ENCODE peak calls at places on chromosomes 1 and 21, in five cellular contexts. G is HepG2, A is K562, L is IMR-90, P is GM12878. J is an unnamed sample.

GRCh38 chr1:90924982-90925381 is 96.9 kb downstream of the ZNF644 start:
- DNase-seq in A (no peak), G (no peak), L (peak), P (no peak), J (no peak)

GRCh38 chr1:51101976-51102375 is at the start of gene C1orf185:
- DNase-seq in G (no peak), L (no peak), P (no peak), A (peak), J (no peak)

GRCh38 chr21:45749974-45750373 is 106.4 kb downstream of the PCBP3 start:
- DNase-seq in G (no peak), L (no peak), A (no peak), P (no peak), J (no peak)

GRCh38 chr21:44380876-44381275 is 27.5 kb downstream of the TRPM2 start:
- DNase-seq in L (no peak), P (no peak), A (no peak), G (no peak), J (no peak)

GRCh38 chr1:85992756-85993155 is 163.8 kb downstream of the COL24A1 start:
- DNase-seq in L (peak), A (no peak), P (no peak), G (no peak), J (no peak)

GRCh38 chr1:69824932-69825331 is 257.2 kb downstream of the LRRC7 start:
- DNase-seq in L (no peak), G (no peak), P (no peak), A (no peak), J (no peak)

GRCh38 chr1:229339520-229339919 is 3.3 kb downstream of the CCSAP start:
- DNase-seq in A (no peak), G (no peak), L (no peak), P (no peak), J (no peak)

GRCh38 chr1:240599830-240600229 is 12.1 kb downstream of the GREM2 start:
- DNase-seq in L (no peak), P (no peak), A (no peak), G (no peak), J (no peak)

GRCh38 chr1:109482796-109483638 is 688 bp upstream of the ATXN7L2 start:
- DNase-seq in A (peak), G (no peak), L (peak), P (no peak), J (peak)

GRCh38 chr1:55288245-55288644 is 73.1 kb upstream of the USP24 start:
- DNase-seq in P (peak), A (no peak), G (no peak), L (no peak), J (no peak)

GRCh38 chr1:60573726-60574409 is 500.3 kb upstream of the C1orf87 start:
- DNase-seq in L (no peak), P (no peak), A (no peak), G (peak), J (no peak)

GRCh38 chr21:18041012-18041411 is 203.6 kb upstream of the CHODL start:
- DNase-seq in G (peak), L (no peak), P (no peak), A (no peak), J (peak)

GRCh38 chr21:36698160-36699025 is 522 bp upstream of the SIM2 start:
- DNase-seq in P (no peak), G (no peak), L (peak), A (no peak), J (peak)

GRCh38 chr1:119737040-119737682 is 25.4 kb downstream of the PHGDH start:
- DNase-seq in A (peak), L (no peak), P (no peak), G (no peak), J (no peak)

GRCh38 chr1:147673401-147673800 is 3.1 kb upstream of the ACP6 start:
- DNase-seq in L (peak), P (no peak), G (no peak), A (no peak), J (no peak)

GRCh38 chr1:55421317-55421716 is 206.2 kb upstream of the USP24 start:
- DNase-seq in G (peak), P (no peak), L (peak), A (no peak), J (no peak)

GRCh38 chr1:179164494-179164893 is 65.0 kb downstream of the ABL2 start:
- DNase-seq in G (peak), A (no peak), L (peak), P (no peak), J (no peak)

GRCh38 chr1:162133566-162133965 is 64.1 kb downstream of the NOS1AP start:
- DNase-seq in G (no peak), A (no peak), P (no peak), L (no peak), J (no peak)

GRCh38 chr1:109668123-109668800 is 405 bp downstream of the GSTM2 start:
- DNase-seq in P (no peak), G (no peak), A (peak), L (peak), J (no peak)

GRCh38 chr21:45410865-45411809 is 6.2 kb downstream of the COL18A1 start:
- DNase-seq in P (no peak), L (no peak), A (peak), G (no peak), J (no peak)

GRCh38 chr1:163410073-163410522 is 88.3 kb downstream of the NUF2 start:
- DNase-seq in A (peak), G (peak), L (peak), P (no peak), J (peak)

DNA sequence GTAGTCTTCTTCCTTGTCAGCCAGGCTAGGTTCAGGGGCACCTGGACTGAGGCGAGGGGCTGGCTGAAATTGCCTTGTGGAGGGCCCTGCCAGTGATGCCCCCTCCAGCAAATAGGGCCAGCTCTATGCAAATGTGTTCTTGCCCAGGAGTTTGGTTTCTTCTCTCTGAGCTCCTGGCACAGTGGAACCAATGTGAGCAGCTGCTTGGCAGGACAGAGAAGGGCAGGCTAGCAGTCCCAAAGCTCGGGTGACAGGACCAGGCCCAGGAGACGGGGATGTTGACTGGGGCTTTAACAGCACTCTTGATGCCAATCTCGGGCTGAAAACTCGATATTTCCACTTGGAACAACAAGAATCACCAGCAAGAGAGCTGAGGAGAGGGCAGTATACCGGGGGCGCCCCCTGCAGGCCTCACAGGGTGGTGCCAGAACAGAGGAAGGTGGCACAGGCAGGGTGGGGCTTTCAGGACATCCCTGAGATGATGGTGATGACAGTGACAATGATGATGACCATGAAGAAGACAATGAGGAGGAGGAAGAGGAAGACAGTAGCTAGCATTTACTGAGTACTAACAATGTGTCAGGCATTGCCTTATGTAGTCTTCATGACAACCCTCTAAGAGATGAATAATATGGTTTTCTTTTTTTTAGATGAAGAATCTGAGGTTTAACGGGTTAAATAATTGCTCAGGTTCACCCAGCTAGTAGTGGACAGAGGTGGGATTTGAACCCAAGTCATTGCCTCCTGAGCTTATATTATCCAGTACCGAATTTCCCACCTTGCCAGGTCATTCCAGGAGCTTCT is 2.7 kb upstream of the KCNJ9 start:
- DNase-seq in A (peak), L (no peak), G (peak), P (no peak), J (peak)
- TF ChIP-seq MXI1 in A (no peak), L (no peak), G (no peak), P (no peak), J (no peak)

GRCh38 chr1:30319765-30320580 is 403.4 kb downstream of the MATN1 start:
- DNase-seq in L (no peak), P (no peak), A (no peak), G (no peak), J (no peak)
- TF ChIP-seq MXI1 in L (no peak), P (no peak), A (no peak), G (no peak), J (no peak)

GRCh38 chr1:8421721-8422120 is 103.8 kb downstream of the SLC45A1 start:
- DNase-seq in G (no peak), A (no peak), P (no peak), L (peak), J (no peak)

GRCh38 chr1:8422439-8423133 is 104.7 kb downstream of the SLC45A1 start:
- DNase-seq in A (peak), G (no peak), L (peak), P (no peak), J (peak)

GRCh38 chr1:8423702-8424538 is 106.0 kb downstream of the SLC45A1 start:
- DNase-seq in A (peak), L (peak), G (peak), P (no peak), J (peak)

GRCh38 chr1:8424539-8425116 is 106.7 kb downstream of the SLC45A1 start:
- DNase-seq in G (no peak), L (no peak), P (no peak), A (no peak), J (no peak)

DNA sequence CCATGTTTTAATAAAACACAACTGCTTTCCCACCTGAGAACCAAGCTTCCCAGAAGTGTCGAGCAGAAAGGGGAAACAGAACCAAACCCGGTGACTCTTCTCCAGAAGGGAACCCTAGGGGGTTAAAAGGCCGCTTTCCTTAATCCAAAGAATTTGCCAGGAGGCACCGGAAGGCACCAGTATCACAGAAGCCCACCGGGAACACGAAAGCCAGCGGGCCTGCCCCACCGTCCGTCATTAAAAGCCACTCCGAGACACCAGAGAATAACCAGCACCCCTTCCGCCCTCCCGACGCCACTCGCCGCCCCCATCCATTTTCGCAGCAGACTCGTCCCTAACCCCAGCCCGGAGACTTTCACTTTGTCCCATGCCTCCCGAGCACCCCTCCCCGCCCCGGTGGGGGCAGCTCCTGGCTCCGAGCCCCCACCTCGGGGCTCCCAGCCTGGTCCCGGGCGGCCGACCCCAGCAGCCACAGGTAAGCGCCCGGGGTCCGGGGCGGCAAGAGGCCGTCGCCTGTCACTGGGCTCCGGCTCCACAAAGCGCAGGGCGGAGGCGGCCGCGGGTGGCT is 105.3 kb downstream of the SLC45A1 start:
- DNase-seq in G (no peak), A (no peak), P (no peak), L (no peak), J (peak)
- TF ChIP-seq MXI1 in G (no peak), A (no peak), P (no peak), L (no peak), J (no peak)

DNA sequence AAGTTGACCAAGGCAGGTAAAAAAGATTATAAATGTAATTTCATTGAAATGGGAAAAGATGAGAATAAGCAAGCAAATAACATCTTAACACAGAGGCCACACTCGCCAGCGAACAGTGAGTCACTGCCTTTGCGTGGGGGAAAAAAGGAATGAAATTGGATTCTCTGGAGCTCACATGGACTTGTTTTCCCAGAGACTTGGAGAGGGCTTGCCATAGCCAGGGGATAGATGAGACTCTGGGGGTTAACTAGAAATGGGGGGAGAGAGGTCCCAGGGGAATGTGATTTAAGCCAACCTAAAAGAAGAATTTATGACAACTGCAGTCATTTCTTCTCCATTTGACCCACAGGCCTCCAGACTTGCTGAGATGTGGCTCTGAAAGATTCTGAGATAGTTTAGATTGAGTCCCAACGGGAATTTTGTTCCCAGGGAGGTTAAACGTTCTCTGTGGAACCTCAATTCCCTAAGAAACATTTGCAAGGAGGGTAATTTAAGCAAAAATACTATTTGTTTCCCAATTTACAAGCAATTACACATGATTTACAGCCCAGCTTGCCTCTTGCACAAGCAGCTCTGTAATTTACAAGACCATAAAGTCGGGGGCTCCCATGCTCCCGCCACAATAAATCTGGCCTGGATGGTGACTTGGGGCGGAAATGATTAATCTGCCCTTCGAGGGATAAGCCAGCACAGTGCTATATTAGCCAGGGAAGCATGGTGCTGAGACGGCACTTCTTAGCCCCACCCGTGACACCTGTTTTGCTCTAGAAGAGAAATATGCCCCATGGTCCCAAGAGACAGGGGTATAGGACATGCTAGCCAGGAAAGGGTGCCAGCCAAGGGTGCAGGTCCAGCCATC is 68.8 kb downstream of the GRIK3 start:
- DNase-seq in A (no peak), P (no peak), L (no peak), G (no peak), J (no peak)
- TF ChIP-seq MXI1 in A (no peak), P (no peak), L (no peak), G (no peak), J (no peak)

GRCh38 chr1:36096500-36097412 is 8.1 kb downstream of the ADPRS start:
- DNase-seq in G (peak), A (peak), P (no peak), L (peak), J (peak)
- TF ChIP-seq MXI1 in G (no peak), A (no peak), P (no peak), L (no peak), J (no peak)

GRCh38 chr1:1967151-1967550 is 36.4 kb downstream of the CFAP74 start:
- DNase-seq in L (no peak), P (no peak), A (no peak), G (no peak), J (no peak)
- TF ChIP-seq MXI1 in L (no peak), P (no peak), A (no peak), G (no peak), J (no peak)

DNA sequence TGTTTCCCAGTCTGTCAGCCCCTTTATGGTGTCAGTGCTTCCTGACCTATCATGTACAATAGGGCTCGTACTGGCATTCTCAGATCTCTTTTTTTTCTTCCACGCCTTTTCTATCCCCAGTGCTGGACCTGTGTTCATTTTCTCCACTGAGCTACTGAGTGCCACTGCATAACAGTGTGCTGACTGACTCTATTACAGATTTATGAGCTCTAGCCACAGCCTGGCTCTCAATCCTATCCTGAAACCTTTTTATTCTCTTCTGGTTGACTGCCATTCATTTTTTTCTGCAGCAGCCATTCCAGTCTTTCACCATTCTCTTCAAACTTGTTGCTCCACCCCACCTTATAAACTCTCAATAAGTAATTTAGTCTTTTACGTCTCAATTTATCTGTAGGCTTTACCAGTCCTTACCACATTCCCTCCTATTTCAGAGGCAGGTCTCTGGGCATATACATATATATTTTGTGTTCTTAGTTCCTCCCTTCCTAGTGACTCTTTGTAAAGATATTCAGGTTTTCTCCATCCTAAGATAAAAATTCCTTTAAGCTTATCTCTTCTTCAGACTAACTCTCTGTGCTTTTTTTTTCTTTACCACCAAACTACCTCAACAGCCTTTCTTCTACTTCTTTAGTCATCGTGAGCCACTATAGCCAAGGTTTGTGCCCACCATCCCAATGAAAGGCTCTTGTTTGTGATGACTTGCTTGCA is 59.4 kb upstream of the MACF1 start:
- DNase-seq in P (no peak), L (peak), A (no peak), G (no peak), J (no peak)
- TF ChIP-seq MXI1 in P (no peak), L (no peak), A (no peak), G (no peak), J (no peak)

GRCh38 chr1:84375965-84376910 is 22.0 kb upstream of the DNASE2B start:
- DNase-seq in P (no peak), L (peak), G (no peak), A (no peak), J (no peak)
- TF ChIP-seq MXI1 in P (no peak), L (no peak), G (no peak), A (no peak), J (no peak)